ENCODE peak calls at places on chromosomes 7 and 10, in four cellular contexts. One of them, this sample, is unnamed.

GRCh38 chr10:95517536-95518454 is 43.4 kb downstream of the SORBS1 start:
- DNase-seq in GM12878: no peak
- DNase-seq in HepG2: peak; percentile 70
- DNase-seq in K562: peak; percentile 73
- DNase-seq in this sample: no peak

GRCh38 chr10:95355241-95355779 is 64.5 kb upstream of the PDLIM1 start:
- DNase-seq in GM12878: no peak
- DNase-seq in K562: no peak
- DNase-seq in HepG2: peak; percentile 74
- DNase-seq in this sample: no peak

GRCh38 chr7:1493129-1493528 is 11.1 kb downstream of the INTS1 start:
- DNase-seq in GM12878: no peak
- DNase-seq in K562: no peak
- DNase-seq in HepG2: no peak
- DNase-seq in this sample: no peak

GRCh38 chr7:2431260-2431867 is 28.0 kb downstream of the CHST12 start:
- DNase-seq in K562: peak; percentile 42
- DNase-seq in HepG2: peak; percentile 45
- DNase-seq in GM12878: no peak
- DNase-seq in this sample: peak; percentile 40

GRCh38 chr10:34994565-34995142 is 95.5 kb downstream of the CUL2 start:
- DNase-seq in K562: peak; percentile 70
- DNase-seq in GM12878: peak; percentile 38
- DNase-seq in HepG2: peak; percentile 79
- DNase-seq in this sample: peak; percentile 63

GRCh38 chr10:128237710-128238109 is 111.5 kb upstream of the MKI67 start:
- DNase-seq in K562: no peak
- DNase-seq in GM12878: no peak
- DNase-seq in HepG2: no peak
- DNase-seq in this sample: no peak

GRCh38 chr7:90689256-90689655 is 93.1 kb downstream of the CDK14 start:
- DNase-seq in GM12878: no peak
- DNase-seq in K562: no peak
- DNase-seq in HepG2: no peak
- DNase-seq in this sample: no peak

GRCh38 chr7:51121945-51122425 is 194.6 kb downstream of the COBL start:
- DNase-seq in K562: no peak
- DNase-seq in GM12878: no peak
- DNase-seq in HepG2: no peak
- DNase-seq in this sample: no peak

GRCh38 chr7:27478104-27478503 is 184.6 kb downstream of the HIBADH start:
- DNase-seq in GM12878: no peak
- DNase-seq in HepG2: no peak
- DNase-seq in K562: no peak
- DNase-seq in this sample: peak; percentile 42

GRCh38 chr7:1151653-1152425 is 8.2 kb downstream of the ZFAND2A start:
- DNase-seq in HepG2: no peak
- DNase-seq in GM12878: no peak
- DNase-seq in K562: no peak
- DNase-seq in this sample: no peak

GRCh38 chr7:40757097-40757496 is 622.3 kb downstream of the SUGCT start:
- DNase-seq in K562: no peak
- DNase-seq in GM12878: no peak
- DNase-seq in HepG2: no peak
- DNase-seq in this sample: no peak

GRCh38 chr10:5556576-5556975 is 31.8 kb downstream of the CALML3 start:
- DNase-seq in GM12878: no peak
- DNase-seq in K562: no peak
- DNase-seq in HepG2: no peak
- DNase-seq in this sample: no peak

GRCh38 chr7:135185471-135186260 is 15.2 kb upstream of the CYREN start:
- DNase-seq in HepG2: no peak
- DNase-seq in K562: no peak
- DNase-seq in GM12878: no peak
- DNase-seq in this sample: no peak

GRCh38 chr7:87628780-87629569 is 777 bp downstream of the RUNDC3B start:
- DNase-seq in HepG2: peak; percentile 20
- DNase-seq in K562: no peak
- DNase-seq in GM12878: no peak
- DNase-seq in this sample: peak; percentile 43

GRCh38 chr7:30987178-30987577 is 23.4 kb downstream of the GHRHR start:
- DNase-seq in K562: no peak
- DNase-seq in GM12878: no peak
- DNase-seq in HepG2: no peak
- DNase-seq in this sample: no peak

GRCh38 chr10:33732176-33733025 is 397.9 kb upstream of the NRP1 start:
- DNase-seq in K562: no peak
- DNase-seq in HepG2: no peak
- DNase-seq in GM12878: no peak
- DNase-seq in this sample: no peak

GRCh38 chr7:155230169-155230593 is 67.5 kb upstream of the INSIG1 start:
- DNase-seq in GM12878: no peak
- DNase-seq in HepG2: peak; percentile 23
- DNase-seq in K562: no peak
- DNase-seq in this sample: no peak

GRCh38 chr10:51031995-51032394 is 42.3 kb upstream of the PRKG1 start:
- DNase-seq in GM12878: no peak
- DNase-seq in K562: no peak
- DNase-seq in HepG2: no peak
- DNase-seq in this sample: no peak

GRCh38 chr7:138755831-138756590 is 41.8 kb upstream of the TMEM213 start:
- DNase-seq in GM12878: no peak
- DNase-seq in HepG2: no peak
- DNase-seq in K562: no peak
- DNase-seq in this sample: no peak

GRCh38 chr7:94129443-94130140 is 125.4 kb upstream of the BET1 start:
- DNase-seq in K562: no peak
- DNase-seq in HepG2: peak; percentile 19
- DNase-seq in GM12878: no peak
- DNase-seq in this sample: no peak

GRCh38 chr10:67883710-67884312 is 645 bp upstream of the SIRT1 start:
- DNase-seq in GM12878: no peak
- DNase-seq in K562: no peak
- DNase-seq in HepG2: no peak
- DNase-seq in this sample: no peak

GRCh38 chr10:28734940-28735759 is 57.8 kb downstream of the BAMBI start:
- DNase-seq in GM12878: no peak
- DNase-seq in HepG2: peak; percentile 95
- DNase-seq in K562: peak; percentile 89
- DNase-seq in this sample: no peak

GRCh38 chr10:70283445-70284399 is at the start of gene NPFFR1:
- DNase-seq in GM12878: no peak
- DNase-seq in K562: no peak
- DNase-seq in HepG2: no peak
- DNase-seq in this sample: no peak

GRCh38 chr10:64534616-64535015 is 1013.4 kb downstream of the REEP3 start:
- DNase-seq in K562: no peak
- DNase-seq in GM12878: no peak
- DNase-seq in HepG2: no peak
- DNase-seq in this sample: no peak

GRCh38 chr7:108059526-108059925 is 56.6 kb upstream of the LAMB1 start:
- DNase-seq in GM12878: no peak
- DNase-seq in K562: no peak
- DNase-seq in HepG2: no peak
- DNase-seq in this sample: no peak

GRCh38 chr7:16785316-16785715 is 19.5 kb downstream of the AGR2 start:
- DNase-seq in K562: no peak
- DNase-seq in HepG2: no peak
- DNase-seq in GM12878: no peak
- DNase-seq in this sample: no peak

GRCh38 chr10:132111871-132112341 is 46.2 kb downstream of the JAKMIP3 start:
- DNase-seq in GM12878: no peak
- DNase-seq in HepG2: no peak
- DNase-seq in K562: no peak
- DNase-seq in this sample: no peak

GRCh38 chr10:44476421-44476820 is 91.5 kb upstream of the CXCL12 start:
- DNase-seq in K562: no peak
- DNase-seq in GM12878: no peak
- DNase-seq in HepG2: no peak
- DNase-seq in this sample: no peak

GRCh38 chr7:100568936-100569844 is 4.5 kb downstream of the SAP25 start:
- DNase-seq in HepG2: peak; percentile 91
- DNase-seq in GM12878: no peak
- DNase-seq in K562: peak; percentile 70
- DNase-seq in this sample: peak; percentile 50

GRCh38 chr7:159310457-159311171 is 165.9 kb upstream of the VIPR2 start:
- DNase-seq in HepG2: peak; percentile 83
- DNase-seq in K562: peak; percentile 63
- DNase-seq in GM12878: no peak
- DNase-seq in this sample: no peak

GRCh38 chr10:19250542-19250941 is 201.9 kb downstream of the MALRD1 start:
- DNase-seq in GM12878: no peak
- DNase-seq in K562: no peak
- DNase-seq in HepG2: no peak
- DNase-seq in this sample: no peak

GRCh38 chr7:38453187-38453586 is 178.0 kb downstream of the AMPH start:
- DNase-seq in K562: no peak
- DNase-seq in GM12878: no peak
- DNase-seq in HepG2: no peak
- DNase-seq in this sample: no peak

GRCh38 chr10:46282460-46283216 is 4.2 kb upstream of the ANTXRL start:
- DNase-seq in HepG2: peak; percentile 33
- DNase-seq in GM12878: no peak
- DNase-seq in K562: peak; percentile 68
- DNase-seq in this sample: peak; percentile 62

GRCh38 chr7:157441023-157441399 is 104.2 kb downstream of the DNAJB6 start:
- DNase-seq in GM12878: no peak
- DNase-seq in K562: no peak
- DNase-seq in HepG2: no peak
- DNase-seq in this sample: no peak

GRCh38 chr7:82595176-82595575 is 151.6 kb upstream of the CACNA2D1 start:
- DNase-seq in K562: no peak
- DNase-seq in GM12878: no peak
- DNase-seq in HepG2: no peak
- DNase-seq in this sample: no peak

GRCh38 chr7:86598311-86598710 is 45.4 kb upstream of the GRM3 start:
- DNase-seq in K562: peak; percentile 16
- DNase-seq in HepG2: peak; percentile 10
- DNase-seq in GM12878: no peak
- DNase-seq in this sample: peak; percentile 40

GRCh38 chr7:86598721-86599120 is 45.0 kb upstream of the GRM3 start:
- DNase-seq in GM12878: no peak
- DNase-seq in HepG2: no peak
- DNase-seq in K562: no peak
- DNase-seq in this sample: no peak

GRCh38 chr7:86600506-86601290 is 43.0 kb upstream of the GRM3 start:
- DNase-seq in K562: no peak
- DNase-seq in GM12878: no peak
- DNase-seq in HepG2: no peak
- DNase-seq in this sample: no peak
- TF ChIP-seq FOXM1 in K562: no peak
- TF ChIP-seq FOXM1 in GM12878: no peak
- TF ChIP-seq FOXM1 in HepG2: no peak
- TF ChIP-seq FOXM1 in this sample: no peak

DNA sequence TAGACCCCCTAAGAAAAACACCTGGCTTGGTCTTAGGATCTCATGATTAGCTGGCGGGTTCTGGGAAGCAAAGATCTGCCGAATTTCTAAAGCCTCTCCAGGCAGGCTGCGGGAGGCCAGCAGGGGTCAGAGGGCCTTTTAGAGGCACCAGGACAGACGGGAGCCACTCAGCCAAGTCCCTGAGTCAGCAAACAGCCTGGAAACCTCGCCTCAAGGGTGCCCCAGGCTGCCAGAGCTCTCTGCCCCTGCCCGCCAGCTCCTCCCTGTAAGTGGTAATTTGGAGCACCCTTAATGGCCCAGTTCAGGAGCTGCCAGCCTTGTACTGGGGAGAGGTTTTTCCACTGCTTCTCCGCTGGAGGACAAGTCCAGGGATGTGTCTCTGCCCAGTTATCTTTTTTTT is 88.7 kb downstream of the HIP1 start:
- DNase-seq in GM12878: no peak
- DNase-seq in HepG2: no peak
- DNase-seq in K562: peak; percentile 61
- DNase-seq in this sample: no peak
- TF ChIP-seq FOXK2 in GM12878: no peak
- TF ChIP-seq FOXK2 in HepG2: no peak
- TF ChIP-seq FOXK2 in K562: no peak
- TF ChIP-seq FOXK2 in this sample: no peak

DNA sequence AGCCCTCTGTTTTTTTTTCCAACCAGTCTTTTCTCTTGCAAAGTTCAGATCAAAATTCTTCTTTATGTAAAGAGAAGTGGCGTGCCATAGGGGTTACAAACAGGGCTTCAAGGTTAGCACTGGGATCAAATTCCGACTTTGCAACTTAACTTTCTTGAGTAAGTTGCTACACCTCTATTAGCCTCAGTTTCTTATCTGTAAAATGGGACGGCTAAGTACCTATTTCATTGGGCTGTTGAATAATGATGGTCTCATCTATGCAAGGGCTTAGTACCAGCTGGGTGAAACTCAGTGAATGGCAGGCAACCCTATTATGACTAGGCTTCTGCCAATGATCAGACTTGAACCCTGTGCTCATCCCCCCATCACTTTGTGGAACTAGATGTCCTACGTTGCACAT is 33.9 kb downstream of the ITPRIP start:
- DNase-seq in K562: no peak
- DNase-seq in HepG2: no peak
- DNase-seq in GM12878: no peak
- DNase-seq in this sample: no peak
- TF ChIP-seq FOXM1 in K562: no peak
- TF ChIP-seq FOXM1 in HepG2: no peak
- TF ChIP-seq FOXM1 in GM12878: no peak
- TF ChIP-seq FOXM1 in this sample: no peak

GRCh38 chr7:151721236-151721635 is 155.7 kb downstream of the PRKAG2 start:
- DNase-seq in GM12878: no peak
- DNase-seq in K562: no peak
- DNase-seq in HepG2: no peak
- DNase-seq in this sample: no peak

GRCh38 chr7:151720297-151720696 is 156.6 kb downstream of the PRKAG2 start:
- DNase-seq in GM12878: no peak
- DNase-seq in K562: no peak
- DNase-seq in HepG2: no peak
- DNase-seq in this sample: no peak

GRCh38 chr7:151721694-151722093 is 155.2 kb downstream of the PRKAG2 start:
- DNase-seq in K562: peak; percentile 57
- DNase-seq in HepG2: no peak
- DNase-seq in GM12878: no peak
- DNase-seq in this sample: no peak

GRCh38 chr7:151719031-151719894 is 157.7 kb downstream of the PRKAG2 start:
- DNase-seq in HepG2: no peak
- DNase-seq in K562: no peak
- DNase-seq in GM12878: no peak
- DNase-seq in this sample: no peak

GRCh38 chr7:151719895-151720238 is 157.0 kb downstream of the PRKAG2 start:
- DNase-seq in K562: no peak
- DNase-seq in HepG2: no peak
- DNase-seq in GM12878: no peak
- DNase-seq in this sample: no peak
- TF ChIP-seq FOXK2 in K562: no peak
- TF ChIP-seq FOXK2 in HepG2: no peak
- TF ChIP-seq FOXK2 in GM12878: no peak
- TF ChIP-seq FOXK2 in this sample: no peak